ENCODE peak calls at places on chromosomes 13 and 19, in six cellular contexts. One of them, this sample, is unnamed.

GRCh38 chr19:37304190-37304883 is 66.6 kb upstream of the ZNF527 start:
- DNase-seq in A673: no peak
- DNase-seq in astrocyte of the hippocampus: peak
- DNase-seq in AG04449: no peak
- DNase-seq in activated naive CD8-positive, alpha-beta T cell treated with anti-CD3 and anti-CD28 coated beads, Interleukin-2, amount 50 U/mL, for 24 hours: no peak
- DNase-seq in NCI-H774: peak
- DNase-seq in this sample: no peak

GRCh38 chr19:50513746-50514345 is at the start of gene ASPDH:
- DNase-seq in AG04449: no peak
- DNase-seq in NCI-H774: no peak
- DNase-seq in A673: no peak
- DNase-seq in activated naive CD8-positive, alpha-beta T cell treated with anti-CD3 and anti-CD28 coated beads, Interleukin-2, amount 50 U/mL, for 24 hours: no peak
- DNase-seq in astrocyte of the hippocampus: peak
- DNase-seq in this sample: no peak

GRCh38 chr19:27793128-27793643 is 1419.8 kb downstream of the UQCRFS1 start:
- DNase-seq in NCI-H774: peak
- DNase-seq in A673: peak
- DNase-seq in astrocyte of the hippocampus: peak
- DNase-seq in AG04449: peak
- DNase-seq in activated naive CD8-positive, alpha-beta T cell treated with anti-CD3 and anti-CD28 coated beads, Interleukin-2, amount 50 U/mL, for 24 hours: peak
- DNase-seq in this sample: peak

GRCh38 chr13:76939215-76939614 is 9.1 kb upstream of the ACOD1 start:
- DNase-seq in activated naive CD8-positive, alpha-beta T cell treated with anti-CD3 and anti-CD28 coated beads, Interleukin-2, amount 50 U/mL, for 24 hours: no peak
- DNase-seq in NCI-H774: no peak
- DNase-seq in AG04449: peak
- DNase-seq in A673: peak
- DNase-seq in astrocyte of the hippocampus: no peak
- DNase-seq in this sample: no peak

GRCh38 chr19:15466851-15467733 is 2.7 kb upstream of the RASAL3 start:
- DNase-seq in AG04449: no peak
- DNase-seq in activated naive CD8-positive, alpha-beta T cell treated with anti-CD3 and anti-CD28 coated beads, Interleukin-2, amount 50 U/mL, for 24 hours: peak
- DNase-seq in NCI-H774: no peak
- DNase-seq in astrocyte of the hippocampus: no peak
- DNase-seq in A673: peak
- DNase-seq in this sample: no peak

GRCh38 chr13:113508531-113509254 is 18.2 kb upstream of the DCUN1D2 start:
- DNase-seq in activated naive CD8-positive, alpha-beta T cell treated with anti-CD3 and anti-CD28 coated beads, Interleukin-2, amount 50 U/mL, for 24 hours: no peak
- DNase-seq in NCI-H774: no peak
- DNase-seq in astrocyte of the hippocampus: no peak
- DNase-seq in A673: no peak
- DNase-seq in AG04449: no peak
- DNase-seq in this sample: no peak

GRCh38 chr13:38530492-38530891 is 156.4 kb upstream of the FREM2 start:
- DNase-seq in activated naive CD8-positive, alpha-beta T cell treated with anti-CD3 and anti-CD28 coated beads, Interleukin-2, amount 50 U/mL, for 24 hours: no peak
- DNase-seq in AG04449: no peak
- DNase-seq in astrocyte of the hippocampus: peak
- DNase-seq in NCI-H774: no peak
- DNase-seq in A673: peak
- DNase-seq in this sample: no peak

GRCh38 chr19:16327911-16328823 is 3.5 kb downstream of the KLF2 start:
- DNase-seq in A673: no peak
- DNase-seq in NCI-H774: no peak
- DNase-seq in activated naive CD8-positive, alpha-beta T cell treated with anti-CD3 and anti-CD28 coated beads, Interleukin-2, amount 50 U/mL, for 24 hours: peak
- DNase-seq in AG04449: no peak
- DNase-seq in astrocyte of the hippocampus: no peak
- DNase-seq in this sample: no peak

GRCh38 chr19:54162241-54162805 is 2.8 kb upstream of the LENG1 start:
- DNase-seq in activated naive CD8-positive, alpha-beta T cell treated with anti-CD3 and anti-CD28 coated beads, Interleukin-2, amount 50 U/mL, for 24 hours: peak
- DNase-seq in astrocyte of the hippocampus: peak
- DNase-seq in NCI-H774: peak
- DNase-seq in AG04449: no peak
- DNase-seq in A673: peak
- DNase-seq in this sample: peak

GRCh38 chr13:21638319-21639282 is 32.3 kb upstream of the FGF9 start:
- DNase-seq in AG04449: no peak
- DNase-seq in NCI-H774: no peak
- DNase-seq in A673: peak
- DNase-seq in astrocyte of the hippocampus: peak
- DNase-seq in activated naive CD8-positive, alpha-beta T cell treated with anti-CD3 and anti-CD28 coated beads, Interleukin-2, amount 50 U/mL, for 24 hours: peak
- DNase-seq in this sample: peak

GRCh38 chr19:50358483-50359431 is 6.7 kb downstream of the NAPSA start:
- DNase-seq in activated naive CD8-positive, alpha-beta T cell treated with anti-CD3 and anti-CD28 coated beads, Interleukin-2, amount 50 U/mL, for 24 hours: peak
- DNase-seq in AG04449: no peak
- DNase-seq in astrocyte of the hippocampus: peak
- DNase-seq in A673: peak
- DNase-seq in NCI-H774: peak
- DNase-seq in this sample: peak

GRCh38 chr19:52963229-52963760 is 614 bp upstream of the ZNF816 start:
- DNase-seq in activated naive CD8-positive, alpha-beta T cell treated with anti-CD3 and anti-CD28 coated beads, Interleukin-2, amount 50 U/mL, for 24 hours: peak
- DNase-seq in NCI-H774: no peak
- DNase-seq in A673: peak
- DNase-seq in AG04449: no peak
- DNase-seq in astrocyte of the hippocampus: no peak
- DNase-seq in this sample: peak

GRCh38 chr13:113146750-113147149 is 11.7 kb upstream of the PROZ start:
- DNase-seq in AG04449: no peak
- DNase-seq in astrocyte of the hippocampus: no peak
- DNase-seq in A673: no peak
- DNase-seq in activated naive CD8-positive, alpha-beta T cell treated with anti-CD3 and anti-CD28 coated beads, Interleukin-2, amount 50 U/mL, for 24 hours: no peak
- DNase-seq in NCI-H774: no peak
- DNase-seq in this sample: peak

GRCh38 chr13:73001971-73002370 is 56.8 kb upstream of the KLF5 start:
- DNase-seq in NCI-H774: peak
- DNase-seq in astrocyte of the hippocampus: no peak
- DNase-seq in AG04449: no peak
- DNase-seq in A673: no peak
- DNase-seq in activated naive CD8-positive, alpha-beta T cell treated with anti-CD3 and anti-CD28 coated beads, Interleukin-2, amount 50 U/mL, for 24 hours: no peak
- DNase-seq in this sample: no peak

GRCh38 chr19:46256855-46257254 is 27.3 kb downstream of the IGFL1 start:
- DNase-seq in A673: no peak
- DNase-seq in AG04449: no peak
- DNase-seq in activated naive CD8-positive, alpha-beta T cell treated with anti-CD3 and anti-CD28 coated beads, Interleukin-2, amount 50 U/mL, for 24 hours: no peak
- DNase-seq in astrocyte of the hippocampus: no peak
- DNase-seq in NCI-H774: no peak
- DNase-seq in this sample: no peak

GRCh38 chr19:33118643-33119042 is 13.3 kb upstream of the WDR88 start:
- DNase-seq in activated naive CD8-positive, alpha-beta T cell treated with anti-CD3 and anti-CD28 coated beads, Interleukin-2, amount 50 U/mL, for 24 hours: no peak
- DNase-seq in AG04449: no peak
- DNase-seq in astrocyte of the hippocampus: no peak
- DNase-seq in A673: no peak
- DNase-seq in NCI-H774: no peak
- DNase-seq in this sample: no peak

GRCh38 chr13:19910336-19911072 is 47.1 kb upstream of the ZMYM5 start:
- DNase-seq in A673: no peak
- DNase-seq in NCI-H774: no peak
- DNase-seq in activated naive CD8-positive, alpha-beta T cell treated with anti-CD3 and anti-CD28 coated beads, Interleukin-2, amount 50 U/mL, for 24 hours: no peak
- DNase-seq in AG04449: no peak
- DNase-seq in astrocyte of the hippocampus: peak
- DNase-seq in this sample: no peak

GRCh38 chr13:113941571-113942191 is 32.2 kb downstream of the C13orf46 start:
- DNase-seq in activated naive CD8-positive, alpha-beta T cell treated with anti-CD3 and anti-CD28 coated beads, Interleukin-2, amount 50 U/mL, for 24 hours: no peak
- DNase-seq in astrocyte of the hippocampus: peak
- DNase-seq in AG04449: no peak
- DNase-seq in NCI-H774: peak
- DNase-seq in A673: no peak
- DNase-seq in this sample: no peak

GRCh38 chr13:33164331-33164730 is 121.2 kb downstream of the STARD13 start:
- DNase-seq in NCI-H774: no peak
- DNase-seq in astrocyte of the hippocampus: no peak
- DNase-seq in activated naive CD8-positive, alpha-beta T cell treated with anti-CD3 and anti-CD28 coated beads, Interleukin-2, amount 50 U/mL, for 24 hours: no peak
- DNase-seq in A673: no peak
- DNase-seq in AG04449: no peak
- DNase-seq in this sample: no peak

GRCh38 chr19:18972301-18972831 is 31.3 kb upstream of the HOMER3 start:
- DNase-seq in astrocyte of the hippocampus: no peak
- DNase-seq in NCI-H774: no peak
- DNase-seq in AG04449: no peak
- DNase-seq in A673: peak
- DNase-seq in activated naive CD8-positive, alpha-beta T cell treated with anti-CD3 and anti-CD28 coated beads, Interleukin-2, amount 50 U/mL, for 24 hours: no peak
- DNase-seq in this sample: no peak

GRCh38 chr19:43148233-43148632 is 38.1 kb downstream of the PSG5 start:
- DNase-seq in astrocyte of the hippocampus: peak
- DNase-seq in activated naive CD8-positive, alpha-beta T cell treated with anti-CD3 and anti-CD28 coated beads, Interleukin-2, amount 50 U/mL, for 24 hours: no peak
- DNase-seq in AG04449: peak
- DNase-seq in A673: no peak
- DNase-seq in NCI-H774: no peak
- DNase-seq in this sample: no peak

GRCh38 chr13:37769078-37769477 is 100.5 kb downstream of the TRPC4 start:
- DNase-seq in NCI-H774: no peak
- DNase-seq in AG04449: no peak
- DNase-seq in A673: peak
- DNase-seq in astrocyte of the hippocampus: no peak
- DNase-seq in activated naive CD8-positive, alpha-beta T cell treated with anti-CD3 and anti-CD28 coated beads, Interleukin-2, amount 50 U/mL, for 24 hours: no peak
- DNase-seq in this sample: no peak

GRCh38 chr13:42875448-42876269 is 94.3 kb downstream of the FAM216B start:
- DNase-seq in astrocyte of the hippocampus: peak
- DNase-seq in NCI-H774: no peak
- DNase-seq in A673: peak
- DNase-seq in AG04449: no peak
- DNase-seq in activated naive CD8-positive, alpha-beta T cell treated with anti-CD3 and anti-CD28 coated beads, Interleukin-2, amount 50 U/mL, for 24 hours: no peak
- DNase-seq in this sample: no peak

GRCh38 chr19:22532388-22533310 is 101.5 kb upstream of the ZNF492 start:
- DNase-seq in A673: no peak
- DNase-seq in NCI-H774: no peak
- DNase-seq in astrocyte of the hippocampus: no peak
- DNase-seq in activated naive CD8-positive, alpha-beta T cell treated with anti-CD3 and anti-CD28 coated beads, Interleukin-2, amount 50 U/mL, for 24 hours: no peak
- DNase-seq in AG04449: no peak
- DNase-seq in this sample: no peak

GRCh38 chr19:56272448-56272847 is at the start of gene EDDM13:
- DNase-seq in astrocyte of the hippocampus: no peak
- DNase-seq in NCI-H774: no peak
- DNase-seq in activated naive CD8-positive, alpha-beta T cell treated with anti-CD3 and anti-CD28 coated beads, Interleukin-2, amount 50 U/mL, for 24 hours: no peak
- DNase-seq in AG04449: no peak
- DNase-seq in A673: no peak
- DNase-seq in this sample: no peak

GRCh38 chr13:75889427-75889826 is 253.3 kb downstream of the LMO7 start:
- DNase-seq in astrocyte of the hippocampus: no peak
- DNase-seq in NCI-H774: no peak
- DNase-seq in activated naive CD8-positive, alpha-beta T cell treated with anti-CD3 and anti-CD28 coated beads, Interleukin-2, amount 50 U/mL, for 24 hours: no peak
- DNase-seq in AG04449: no peak
- DNase-seq in A673: no peak
- DNase-seq in this sample: no peak

GRCh38 chr13:95231393-95231792 is 69.9 kb downstream of the ABCC4 start:
- DNase-seq in AG04449: no peak
- DNase-seq in activated naive CD8-positive, alpha-beta T cell treated with anti-CD3 and anti-CD28 coated beads, Interleukin-2, amount 50 U/mL, for 24 hours: no peak
- DNase-seq in NCI-H774: no peak
- DNase-seq in astrocyte of the hippocampus: no peak
- DNase-seq in A673: no peak
- DNase-seq in this sample: no peak

GRCh38 chr13:26052136-26052736 is 420 bp upstream of the SHISA2 start:
- DNase-seq in NCI-H774: no peak
- DNase-seq in A673: no peak
- DNase-seq in AG04449: no peak
- DNase-seq in astrocyte of the hippocampus: no peak
- DNase-seq in activated naive CD8-positive, alpha-beta T cell treated with anti-CD3 and anti-CD28 coated beads, Interleukin-2, amount 50 U/mL, for 24 hours: no peak
- DNase-seq in this sample: no peak

GRCh38 chr19:1389033-1389940 is 5.6 kb downstream of the NDUFS7 start:
- DNase-seq in A673: no peak
- DNase-seq in NCI-H774: no peak
- DNase-seq in activated naive CD8-positive, alpha-beta T cell treated with anti-CD3 and anti-CD28 coated beads, Interleukin-2, amount 50 U/mL, for 24 hours: no peak
- DNase-seq in astrocyte of the hippocampus: no peak
- DNase-seq in AG04449: no peak
- DNase-seq in this sample: no peak